ENCODE peak calls at places on chromosome 21, in seven cellular contexts. H, R, P, Y, N, X and Q are unnamed samples.

GRCh38 chr21:37626320-37626719 is 259.7 kb downstream of the DYRK1A start:
- DNase-seq in R (no peak), P (no peak), N (no peak), X (no peak), Y (no peak), H (no peak), Q (no peak)

GRCh38 chr21:38725196-38726157 is 80.3 kb upstream of the ETS2 start:
- DNase-seq in X (no peak), N (no peak), Y (no peak), R (no peak), P (no peak), H (no peak), Q (no peak)

GRCh38 chr21:39658066-39658465 is 45.3 kb downstream of the B3GALT5 start:
- DNase-seq in N (no peak), R (no peak), H (no peak), X (no peak), Y (no peak), P (no peak), Q (no peak)

GRCh38 chr21:44980562-44981489 is 41.0 kb downstream of the SLX9 start:
- DNase-seq in N (no peak), H (no peak), X (no peak), R (peak; percentile 63), Y (no peak), P (no peak), Q (no peak)

GRCh38 chr21:42997053-42997452 is 22.7 kb downstream of the PKNOX1 start:
- DNase-seq in X (no peak), P (no peak), N (no peak), Y (no peak), R (peak; percentile 94), H (no peak), Q (no peak)

GRCh38 chr21:41750051-41750450 is 16.8 kb downstream of the RIPK4 start:
- DNase-seq in R (no peak), H (no peak), X (no peak), Y (no peak), P (no peak), N (no peak), Q (no peak)

GRCh38 chr21:31117046-31117916 is 79.0 kb upstream of the KRTAP19-8 start:
- DNase-seq in X (peak; percentile 50), H (no peak), Y (no peak), N (no peak), R (no peak), P (peak; percentile 7), Q (no peak)

GRCh38 chr21:42651515-42652401 is 1.7 kb upstream of the PDE9A start:
- DNase-seq in H (no peak), X (no peak), Y (no peak), P (no peak), R (no peak), N (no peak), Q (no peak)

GRCh38 chr21:34983680-34984086 is 65.4 kb downstream of the RUNX1 start:
- DNase-seq in P (no peak), Y (no peak), N (peak; percentile 40), R (no peak), X (no peak), H (peak; percentile 45), Q (no peak)

GRCh38 chr21:32597205-32597604 is 11.9 kb upstream of the TCP10L start:
- DNase-seq in N (peak; percentile 85), R (no peak), Y (no peak), X (peak; percentile 77), H (no peak), P (peak; percentile 74), Q (no peak)

GRCh38 chr21:44558695-44559094 is at the start of gene KRTAP10-3:
- DNase-seq in P (no peak), R (no peak), X (no peak), N (no peak), Y (no peak), H (no peak), Q (no peak)

GRCh38 chr21:25735895-25736597 is 1.3 kb downstream of the GABPA start:
- DNase-seq in R (no peak), Y (no peak), P (peak; percentile 2), X (no peak), H (no peak), N (peak; percentile 73), Q (no peak)

GRCh38 chr21:25733859-25734653 is 648 bp downstream of the ATP5PF start:
- DNase-seq in P (peak; percentile 7), H (no peak), Y (peak; percentile 22), X (no peak), R (no peak), N (peak; percentile 49), Q (no peak)

GRCh38 chr21:25732091-25732760 is 2.5 kb downstream of the ATP5PF start:
- DNase-seq in X (no peak), P (no peak), Y (no peak), R (no peak), H (no peak), N (no peak), Q (no peak)

GRCh38 chr21:25734654-25735220 is at the start of the genes ATP5PF and GABPA:
- DNase-seq in P (peak; percentile 83), N (peak; percentile 98), Y (peak; percentile 97), H (peak; percentile 89), R (peak; percentile 99), X (peak; percentile 97), Q (peak; percentile 66)

GRCh38 chr21:25735221-25735894 is 586 bp downstream of the GABPA start:
- DNase-seq in N (peak; percentile 79), H (peak; percentile 74), R (peak; percentile 96), Y (peak; percentile 90), P (peak; percentile 8), X (peak; percentile 39), Q (peak; percentile 51)
- TF ChIP-seq POLR2AphosphoS5 in N (peak; percentile 33), H (no peak), R (peak; percentile 58), Y (no peak), P (no peak), X (peak; percentile 26), Q (no peak)

GRCh38 chr21:20999567-21000169 is 1.5 kb downstream of the NCAM2 start:
- DNase-seq in H (peak; percentile 47), N (peak; percentile 46), X (no peak), Y (no peak), P (no peak), R (no peak), Q (no peak)

GRCh38 chr21:20997308-20997632 is 939 bp upstream of the NCAM2 start:
- DNase-seq in R (no peak), H (no peak), N (no peak), Y (no peak), P (no peak), X (no peak), Q (no peak)

GRCh38 chr21:20997633-20998455 is at the start of gene NCAM2:
- DNase-seq in N (peak; percentile 4), H (peak; percentile 70), P (no peak), X (no peak), Y (peak; percentile 56), R (peak; percentile 86), Q (no peak)

GRCh38 chr21:20998886-20999285 is 677 bp downstream of the NCAM2 start:
- DNase-seq in P (no peak), R (no peak), N (no peak), H (no peak), Y (no peak), X (no peak), Q (no peak)

GRCh38 chr21:20998456-20998789 is 214 bp downstream of the NCAM2 start:
- DNase-seq in R (no peak), P (no peak), N (peak; percentile 28), Y (no peak), H (no peak), X (no peak), Q (no peak)
- TF ChIP-seq POLR2AphosphoS5 in R (no peak), P (no peak), N (no peak), Y (no peak), H (no peak), X (no peak), Q (no peak)

DNA sequence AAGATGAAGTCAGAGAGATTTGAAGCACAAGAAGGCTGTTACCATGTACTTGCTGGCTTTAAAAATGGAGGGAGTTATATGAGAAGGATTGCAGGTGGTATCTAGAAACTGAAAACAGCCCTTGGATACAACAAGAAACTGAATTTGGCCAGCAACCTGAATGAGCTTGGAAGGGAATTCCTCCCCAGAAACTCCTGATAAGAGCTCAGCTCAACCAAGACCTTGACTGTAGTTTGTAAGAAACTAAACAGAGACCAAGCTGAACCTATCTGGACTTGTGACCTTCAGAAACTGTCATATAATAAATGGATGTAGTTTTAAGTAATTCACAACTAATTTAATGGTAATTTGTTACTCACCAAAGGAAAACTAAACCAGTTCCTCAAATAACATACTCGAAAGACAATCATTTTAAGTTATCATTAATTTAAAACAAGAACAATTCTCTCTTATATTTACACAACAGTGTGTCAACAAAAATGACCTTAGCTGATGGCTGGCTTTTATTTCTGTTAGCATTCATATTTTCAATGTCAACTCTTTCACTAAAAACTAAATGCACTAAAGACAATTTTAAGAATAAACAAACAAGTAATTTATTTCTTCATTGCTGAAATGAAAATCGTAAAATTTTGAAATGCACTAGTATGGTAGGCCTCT is 1218.4 kb upstream of the TMPRSS15 start:
- DNase-seq in P (no peak), N (no peak), R (no peak), X (no peak), Y (no peak), H (no peak), Q (no peak)
- TF ChIP-seq POLR2AphosphoS5 in P (no peak), N (no peak), R (no peak), X (no peak), Y (no peak), H (no peak), Q (no peak)

GRCh38 chr21:25901580-25901979 is 166.8 kb downstream of the GABPA start:
- DNase-seq in R (no peak), N (no peak), P (no peak), Y (no peak), H (no peak), X (no peak), Q (no peak)

GRCh38 chr21:25908495-25908894 is 173.7 kb downstream of the GABPA start:
- DNase-seq in N (no peak), X (no peak), H (no peak), Y (no peak), P (no peak), R (no peak), Q (no peak)

GRCh38 chr21:25907573-25908275 is 173.0 kb downstream of the GABPA start:
- DNase-seq in N (peak; percentile 61), H (no peak), R (no peak), Y (no peak), P (no peak), X (no peak), Q (no peak)

GRCh38 chr21:25906554-25906953 is 171.8 kb downstream of the GABPA start:
- DNase-seq in X (no peak), Y (no peak), N (no peak), H (no peak), R (no peak), P (no peak), Q (no peak)

DNA sequence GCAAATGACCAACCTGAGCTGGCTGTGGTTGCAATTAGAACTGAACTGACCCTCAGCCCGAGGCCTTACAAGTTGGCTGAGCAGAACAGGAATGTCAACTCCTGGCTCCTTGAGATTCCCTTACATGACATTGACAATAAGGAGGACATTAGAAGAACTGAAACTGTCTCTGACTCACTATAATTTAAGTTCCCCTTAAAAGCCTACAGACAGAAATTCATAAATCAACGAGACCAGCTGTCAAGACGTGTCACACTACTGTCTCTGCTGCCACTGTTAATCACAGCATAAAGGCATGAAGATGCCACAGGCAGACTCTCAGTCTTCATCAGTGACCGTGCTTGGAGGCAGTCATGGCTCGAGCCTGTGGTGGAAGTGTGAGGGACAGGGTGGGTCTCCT is 168.8 kb downstream of the GABPA start:
- DNase-seq in P (no peak), H (no peak), Y (no peak), X (no peak), N (no peak), R (no peak), Q (no peak)
- TF ChIP-seq POLR2AphosphoS5 in P (no peak), H (no peak), Y (no peak), X (no peak), N (no peak), R (no peak), Q (no peak)